ENCODE peak calls at places on chromosome 7, in seven cellular contexts. X is bronchial epithelial cell; O is mammary epithelial cell; D is CD8-positive, alpha-beta T cell; C is BE2C; A is A549; S is osteocyte. W is an unnamed sample.
A peak's percentile ranks its signal among the peaks of the same experiment; 100 is the strongest.

GRCh38 chr7:98687331-98687863 is 70.3 kb downstream of the NPTX2 start:
- DNase-seq in X (no peak), O (no peak), D (no peak), C (no peak), A (no peak), S (no peak), W (no peak)

GRCh38 chr7:112449353-112449752 is 907 bp upstream of the IFRD1 start:
- DNase-seq in X (peak; percentile 89), O (peak; percentile 84), D (peak; percentile 20), C (no peak), A (peak; percentile 58), S (no peak), W (peak; percentile 72)

GRCh38 chr7:40194743-40195142 is 59.9 kb downstream of the SUGCT start:
- DNase-seq in X (peak; percentile 46), O (peak; percentile 80), D (no peak), C (no peak), A (no peak), S (no peak), W (peak; percentile 4)

GRCh38 chr7:5543361-5543760 is 119.7 kb upstream of the TNRC18 start:
- DNase-seq in X (peak; percentile 31), O (no peak), D (no peak), C (no peak), A (no peak), S (no peak), W (no peak)

GRCh38 chr7:136870799-136871487 is 2.5 kb downstream of the CHRM2 start:
- DNase-seq in X (no peak), O (no peak), D (no peak), C (peak; percentile 44), A (no peak), S (peak; percentile 85), W (no peak)

GRCh38 chr7:56081626-56082340 is 11.0 kb downstream of the PHKG1 start:
- DNase-seq in X (no peak), O (no peak), D (no peak), C (no peak), A (no peak), S (no peak), W (no peak)

GRCh38 chr7:28112467-28112866 is 68.1 kb downstream of the JAZF1 start:
- DNase-seq in X (no peak), O (no peak), D (no peak), C (peak; percentile 88), A (no peak), S (no peak), W (no peak)

GRCh38 chr7:105896407-105896842 is 20.0 kb upstream of the ATXN7L1 start:
- DNase-seq in X (no peak), O (no peak), D (no peak), C (no peak), A (no peak), S (no peak), W (no peak)

GRCh38 chr7:44048031-44048795 is 3.7 kb downstream of the DBNL start:
- DNase-seq in X (no peak), O (no peak), D (no peak), C (no peak), A (no peak), S (no peak), W (no peak)

GRCh38 chr7:107051376-107051775 is 6.9 kb downstream of the PRKAR2B start:
- DNase-seq in X (no peak), O (peak; percentile 11), D (no peak), C (no peak), A (no peak), S (no peak), W (no peak)

GRCh38 chr7:111210996-111211395 is 120.1 kb downstream of the LRRN3 start:
- DNase-seq in X (no peak), O (no peak), D (no peak), C (no peak), A (no peak), S (no peak), W (no peak)

GRCh38 chr7:105972276-105972675 is 9.2 kb downstream of the CDHR3 start:
- DNase-seq in X (peak; percentile 5), O (no peak), D (no peak), C (no peak), A (no peak), S (no peak), W (no peak)

GRCh38 chr7:98784216-98784785 is 85.5 kb downstream of the TMEM130 start:
- DNase-seq in X (no peak), O (no peak), D (no peak), C (no peak), A (no peak), S (no peak), W (peak; percentile 39)

GRCh38 chr7:31126976-31127375 is 74.9 kb downstream of the ADCYAP1R1 start:
- DNase-seq in X (peak; percentile 7), O (no peak), D (no peak), C (no peak), A (no peak), S (no peak), W (peak; percentile 12)

GRCh38 chr7:109003742-109004141 is 434.1 kb downstream of the DNAJB9 start:
- DNase-seq in X (peak; percentile 70), O (peak; percentile 0), D (no peak), C (peak; percentile 21), A (no peak), S (no peak), W (no peak)

GRCh38 chr7:148916186-148916585 is 32.1 kb upstream of the EZH2 start:
- DNase-seq in X (no peak), O (no peak), D (no peak), C (no peak), A (no peak), S (no peak), W (no peak)

GRCh38 chr7:116863168-116863670 is 832 bp downstream of the CAPZA2 start:
- DNase-seq in X (no peak), O (peak; percentile 30), D (no peak), C (peak; percentile 31), A (peak; percentile 28), S (no peak), W (peak; percentile 31)

GRCh38 chr7:116859323-116859722 is 3.1 kb upstream of the CAPZA2 start:
- DNase-seq in X (peak; percentile 96), O (peak; percentile 80), D (no peak), C (no peak), A (no peak), S (no peak), W (peak; percentile 67)

GRCh38 chr7:116864084-116864483 is 1.7 kb downstream of the CAPZA2 start:
- DNase-seq in X (no peak), O (no peak), D (no peak), C (no peak), A (no peak), S (no peak), W (no peak)

GRCh38 chr7:116861717-116862116 is 670 bp upstream of the CAPZA2 start:
- DNase-seq in X (no peak), O (no peak), D (no peak), C (no peak), A (no peak), S (no peak), W (no peak)

DNA sequence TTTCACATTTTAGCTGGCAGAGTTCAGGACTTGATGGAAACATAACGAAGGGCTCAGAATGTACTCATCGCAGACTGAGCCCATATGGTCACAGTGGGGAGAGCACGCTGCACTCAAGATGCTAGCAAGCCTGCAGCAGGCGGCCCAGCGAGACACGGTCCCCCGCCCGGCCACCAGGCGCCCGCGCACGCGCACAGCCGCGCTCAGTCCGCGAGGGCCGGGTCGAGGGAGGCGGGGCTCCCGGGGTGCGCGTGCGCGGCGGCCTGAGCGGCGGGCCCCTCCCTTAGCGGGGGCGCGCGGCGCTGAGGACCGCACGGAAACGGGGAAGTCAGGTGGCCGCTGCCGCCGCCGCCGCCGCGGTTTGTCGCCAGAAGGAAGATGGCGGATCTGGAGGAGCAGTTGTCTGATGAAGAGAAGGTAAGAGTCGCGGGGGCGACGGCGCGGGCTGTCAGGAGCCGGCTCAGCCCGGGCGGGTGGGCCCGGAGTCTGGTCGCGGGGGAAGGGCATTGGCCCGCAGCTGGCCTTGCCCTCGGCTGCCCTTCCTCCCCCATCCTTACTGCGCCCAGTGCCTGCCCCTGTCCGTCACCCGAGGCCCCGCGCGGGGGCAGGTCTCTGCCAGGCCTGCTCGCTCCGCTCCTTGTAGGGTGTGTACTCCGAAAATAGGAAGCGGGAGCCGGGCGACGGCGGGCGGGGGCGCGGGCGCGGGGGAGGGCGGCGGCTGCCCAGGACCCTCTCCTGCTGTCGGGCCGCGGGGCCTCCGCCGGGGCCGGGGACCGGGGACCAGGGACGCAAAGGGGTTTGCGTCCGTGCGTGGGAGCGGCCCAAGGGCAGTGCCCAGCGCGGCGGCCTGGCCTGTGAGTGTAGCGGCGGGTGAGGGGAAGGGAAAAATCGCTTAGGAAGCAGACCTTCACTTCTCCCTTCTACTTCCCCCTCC is at the start of gene CAPZA2:
- DNase-seq in X (peak; percentile 64), O (peak; percentile 89), D (peak; percentile 95), C (peak; percentile 97), A (peak; percentile 95), S (peak; percentile 99), W (peak; percentile 90)
- TF ChIP-seq CTCF in X (peak; percentile 9), O (no peak), D (peak; percentile 42), C (no peak), A (no peak), S (peak; percentile 31), W (peak; percentile 27)

DNA sequence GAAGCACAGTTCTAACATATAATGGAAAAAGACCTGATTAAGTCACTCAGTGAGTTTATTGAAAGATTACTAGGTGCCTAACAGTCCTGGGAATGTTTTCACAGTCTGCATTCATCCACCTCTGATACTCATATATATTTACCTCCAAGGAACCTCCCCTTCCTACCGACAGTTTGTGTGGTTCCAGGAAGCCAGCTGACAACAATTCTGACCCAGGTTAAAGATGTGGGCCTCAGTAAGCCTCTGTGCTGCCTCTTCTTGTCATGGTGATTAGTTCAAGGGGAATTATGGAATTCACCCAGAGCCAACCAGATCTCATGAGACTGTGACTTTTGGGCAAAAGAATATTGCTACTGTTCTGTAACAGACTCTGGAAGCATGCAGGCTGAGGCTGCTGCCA is 186.8 kb downstream of the NXPH1 start:
- DNase-seq in X (no peak), O (no peak), D (no peak), C (no peak), A (no peak), S (no peak), W (no peak)
- TF ChIP-seq CTCF in X (no peak), O (no peak), D (no peak), C (no peak), A (no peak), S (no peak), W (no peak)

DNA sequence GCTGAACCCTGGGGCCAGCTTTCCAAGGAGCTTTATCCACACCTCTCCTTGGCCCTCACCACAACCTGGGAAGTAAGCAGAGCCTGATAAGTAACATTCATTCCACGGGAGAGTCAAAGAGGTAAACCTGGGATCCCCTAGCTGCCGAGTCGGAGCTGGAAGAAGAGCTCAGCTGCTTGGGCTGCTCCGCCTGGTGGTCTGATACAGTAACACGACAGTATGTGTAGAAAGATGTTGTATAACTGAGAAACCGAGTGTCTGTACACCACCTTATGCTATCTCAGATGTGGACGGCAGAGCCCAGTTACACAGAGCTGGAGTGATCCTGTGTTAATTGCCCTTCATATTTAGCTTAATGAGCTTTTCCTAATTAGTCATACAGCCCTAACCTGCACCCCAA is 151.3 kb upstream of the KMT2E start:
- DNase-seq in X (no peak), O (no peak), D (no peak), C (peak; percentile 59), A (peak; percentile 50), S (no peak), W (peak; percentile 44)
- TF ChIP-seq CTCF in X (no peak), O (peak; percentile 29), D (no peak), C (peak; percentile 73), A (peak; percentile 35), S (peak; percentile 27), W (peak; percentile 16)

DNA sequence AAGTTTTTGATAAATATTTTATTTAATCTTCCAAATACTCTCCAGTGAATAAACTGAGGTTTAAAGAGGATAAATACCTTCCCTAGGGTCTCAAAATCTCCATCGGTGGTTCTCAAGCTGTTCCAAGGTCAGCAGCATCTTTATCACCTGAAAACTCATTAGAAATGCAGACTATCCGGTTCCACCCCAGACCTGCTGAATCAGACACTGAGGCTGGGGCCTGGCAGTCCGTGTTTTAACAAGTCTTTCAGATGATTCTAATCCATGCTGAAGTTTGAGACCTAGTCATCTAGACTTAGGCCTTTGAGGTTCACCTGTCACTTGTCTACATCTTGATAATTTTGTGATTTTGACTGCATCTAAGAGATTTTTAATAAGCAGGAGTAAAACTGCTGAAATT is 37.5 kb downstream of the PLEKHA8 start:
- DNase-seq in X (peak; percentile 61), O (peak; percentile 30), D (no peak), C (no peak), A (no peak), S (no peak), W (no peak)
- TF ChIP-seq CTCF in X (no peak), O (no peak), D (no peak), C (no peak), A (no peak), S (no peak), W (no peak)